ENCODE peak calls at places on chromosomes 5 and 9, in five cellular contexts. W is HepG2, P is HCT116, V is H1, Q is K562. L is an unnamed sample.

GRCh38 chr5:177403194-177403825 is 2.8 kb upstream of the PFN3 start:
- DNase-seq in W (no peak), P (no peak), V (no peak), Q (peak), L (no peak)

GRCh38 chr5:5629579-5629978 is 207.1 kb downstream of the ICE1 start:
- DNase-seq in W (no peak), P (no peak), V (no peak), Q (no peak), L (no peak)

GRCh38 chr5:981466-981865 is 27.1 kb upstream of the NKD2 start:
- DNase-seq in W (no peak), P (no peak), V (no peak), Q (no peak), L (no peak)

GRCh38 chr5:132090107-132090506 is 16.5 kb downstream of the CSF2 start:
- DNase-seq in W (no peak), P (peak), V (no peak), Q (no peak), L (no peak)

GRCh38 chr9:27339661-27340295 is 42.8 kb upstream of the EQTN start:
- DNase-seq in W (no peak), P (no peak), V (no peak), Q (no peak), L (no peak)

GRCh38 chr9:97502222-97502983 is 937 bp downstream of the TMOD1 start:
- DNase-seq in W (no peak), P (no peak), V (peak), Q (peak), L (no peak)

GRCh38 chr5:91142819-91143218 is 240.3 kb downstream of the ARRDC3 start:
- DNase-seq in W (no peak), P (no peak), V (no peak), Q (no peak), L (no peak)

GRCh38 chr9:134293576-134294227 is 32.6 kb upstream of the RXRA start:
- DNase-seq in W (no peak), P (no peak), V (no peak), Q (no peak), L (peak)

GRCh38 chr5:78610163-78610583 is 38.4 kb downstream of the LHFPL2 start:
- DNase-seq in W (no peak), P (no peak), V (no peak), Q (no peak), L (no peak)

GRCh38 chr9:1051286-1052118 is 1.3 kb downstream of the DMRT2 start:
- DNase-seq in W (no peak), P (no peak), V (no peak), Q (no peak), L (no peak)

GRCh38 chr9:114911167-114911821 is 19.1 kb downstream of the TNFSF8 start:
- DNase-seq in W (peak), P (no peak), V (no peak), Q (peak), L (no peak)

GRCh38 chr9:114552716-114553115 is 34.9 kb upstream of the ATP6V1G1 start:
- DNase-seq in W (no peak), P (no peak), V (no peak), Q (no peak), L (no peak)

GRCh38 chr5:103620851-103621547 is 58.4 kb upstream of the NUDT12 start:
- DNase-seq in W (no peak), P (no peak), V (no peak), Q (no peak), L (no peak)

GRCh38 chr5:19608434-19608833 is 379.6 kb downstream of the CDH18 start:
- DNase-seq in W (no peak), P (no peak), V (no peak), Q (no peak), L (peak)

GRCh38 chr9:90024419-90024818 is 419.6 kb downstream of the GADD45G start:
- DNase-seq in W (no peak), P (no peak), V (no peak), Q (no peak), L (no peak)

GRCh38 chr9:93091056-93091452 is 5.0 kb upstream of the CARD19 start:
- DNase-seq in W (no peak), P (no peak), V (no peak), Q (no peak), L (no peak)

GRCh38 chr9:92385474-92385873 is 18.9 kb downstream of the OGN start:
- DNase-seq in W (no peak), P (no peak), V (no peak), Q (no peak), L (no peak)

GRCh38 chr5:108727639-108728565 is 19.8 kb upstream of the FER start:
- DNase-seq in W (peak), P (peak), V (peak), Q (peak), L (no peak)

GRCh38 chr9:112569186-112569585 is 82.6 kb downstream of the KIAA1958 start:
- DNase-seq in W (no peak), P (no peak), V (no peak), Q (no peak), L (peak)

DNA sequence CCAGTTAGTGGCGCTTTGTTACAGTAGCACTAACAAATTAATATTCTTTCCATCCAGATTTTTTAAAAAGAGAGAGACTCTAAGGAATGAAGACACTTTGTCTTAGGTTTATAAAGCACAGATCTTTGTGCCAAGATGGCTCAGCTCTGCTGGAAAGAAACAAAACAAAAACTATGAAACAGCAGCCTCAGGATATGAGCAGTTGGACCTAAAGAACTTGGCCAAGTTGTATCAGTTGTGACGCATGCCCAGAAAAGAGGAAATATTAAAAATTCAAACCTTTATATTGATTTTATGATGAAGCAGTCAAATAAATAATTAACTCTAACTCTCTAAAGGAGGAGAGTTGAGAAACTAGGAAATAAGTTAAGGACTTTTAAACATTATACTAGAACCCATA is 427.2 kb downstream of the SPOCK1 start:
- DNase-seq in W (no peak), P (no peak), V (no peak), Q (no peak), L (no peak)
- TF ChIP-seq EZH2 in W (no peak), P (no peak), V (no peak), Q (no peak), L (no peak)

DNA sequence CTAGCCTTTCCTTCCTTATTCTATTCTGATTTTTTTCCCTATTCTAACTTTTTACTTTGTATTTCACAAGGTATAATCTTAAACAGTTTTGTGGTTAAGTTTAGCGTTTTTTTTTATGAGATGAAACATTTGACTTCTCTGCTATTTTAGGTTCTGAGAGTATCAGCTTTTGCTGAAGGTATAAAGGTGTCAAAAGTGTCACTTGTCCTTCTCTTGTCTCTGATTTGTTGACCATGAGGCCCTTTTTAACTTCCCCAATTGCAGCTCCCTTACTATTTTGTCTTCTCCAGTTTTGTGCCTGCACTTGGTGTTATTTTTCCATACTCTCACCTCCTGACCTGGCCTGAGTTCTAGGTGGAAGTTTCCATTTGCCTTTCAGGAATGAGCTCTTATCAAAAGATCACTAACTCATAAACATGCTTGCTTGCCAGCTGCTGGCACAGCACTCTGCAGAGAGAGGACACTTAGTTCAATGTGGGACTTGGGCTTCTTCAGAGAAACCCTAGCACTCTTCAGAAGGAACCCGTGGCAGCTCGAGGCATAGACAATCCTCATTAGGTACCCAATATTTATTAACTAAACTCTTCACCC is 106.6 kb downstream of the FRMD3 start:
- DNase-seq in W (peak), P (no peak), V (no peak), Q (no peak), L (no peak)
- TF ChIP-seq POLR2AphosphoS5 in W (no peak), P (no peak), V (no peak), Q (no peak), L (no peak)

GRCh38 chr5:95838001-95838520 is 15.5 kb upstream of the GLRX start:
- DNase-seq in W (no peak), P (no peak), V (no peak), Q (no peak), L (no peak)

GRCh38 chr5:95839658-95840057 is 17.1 kb upstream of the GLRX start:
- DNase-seq in W (peak), P (no peak), V (no peak), Q (no peak), L (no peak)

GRCh38 chr5:95837492-95837891 is 15.0 kb upstream of the GLRX start:
- DNase-seq in W (no peak), P (no peak), V (no peak), Q (no peak), L (no peak)

GRCh38 chr5:95836544-95836943 is 14.0 kb upstream of the GLRX start:
- DNase-seq in W (no peak), P (no peak), V (no peak), Q (no peak), L (no peak)

GRCh38 chr5:95838552-95838951 is 16.0 kb upstream of the GLRX start:
- DNase-seq in W (no peak), P (no peak), V (no peak), Q (no peak), L (no peak)
- H3K9ac ChIP-seq in W (no peak), P (no peak), V (no peak), Q (no peak), L (no peak)

GRCh38 chr5:112418412-112419049 is 546 bp downstream of the EPB41L4A start:
- DNase-seq in W (no peak), P (no peak), V (no peak), Q (no peak), L (no peak)

GRCh38 chr5:112420111-112420864 is 1.2 kb upstream of the EPB41L4A start:
- DNase-seq in W (peak), P (peak), V (peak), Q (peak), L (no peak)

GRCh38 chr5:112417931-112418358 is 1.1 kb downstream of the EPB41L4A start:
- DNase-seq in W (no peak), P (no peak), V (no peak), Q (no peak), L (no peak)

GRCh38 chr5:112419596-112420110 is 576 bp upstream of the EPB41L4A start:
- DNase-seq in W (no peak), P (peak), V (no peak), Q (peak), L (no peak)

GRCh38 chr5:112419050-112419595 is at the start of gene EPB41L4A:
- DNase-seq in W (no peak), P (no peak), V (no peak), Q (no peak), L (no peak)
- TF ChIP-seq EZH2 in W (no peak), P (no peak), V (peak), Q (no peak), L (no peak)

GRCh38 chr9:127777368-127777960 is 1.0 kb downstream of the SH2D3C start:
- DNase-seq in W (no peak), P (no peak), V (no peak), Q (no peak), L (no peak)

GRCh38 chr9:127779136-127779981 is 893 bp upstream of the SH2D3C start:
- DNase-seq in W (no peak), P (no peak), V (no peak), Q (no peak), L (no peak)

GRCh38 chr9:127780126-127780885 is 1.8 kb upstream of the SH2D3C start:
- DNase-seq in W (peak), P (no peak), V (no peak), Q (no peak), L (no peak)

GRCh38 chr9:127776919-127777280 is 1.6 kb downstream of the SH2D3C start:
- DNase-seq in W (no peak), P (no peak), V (no peak), Q (no peak), L (no peak)

DNA sequence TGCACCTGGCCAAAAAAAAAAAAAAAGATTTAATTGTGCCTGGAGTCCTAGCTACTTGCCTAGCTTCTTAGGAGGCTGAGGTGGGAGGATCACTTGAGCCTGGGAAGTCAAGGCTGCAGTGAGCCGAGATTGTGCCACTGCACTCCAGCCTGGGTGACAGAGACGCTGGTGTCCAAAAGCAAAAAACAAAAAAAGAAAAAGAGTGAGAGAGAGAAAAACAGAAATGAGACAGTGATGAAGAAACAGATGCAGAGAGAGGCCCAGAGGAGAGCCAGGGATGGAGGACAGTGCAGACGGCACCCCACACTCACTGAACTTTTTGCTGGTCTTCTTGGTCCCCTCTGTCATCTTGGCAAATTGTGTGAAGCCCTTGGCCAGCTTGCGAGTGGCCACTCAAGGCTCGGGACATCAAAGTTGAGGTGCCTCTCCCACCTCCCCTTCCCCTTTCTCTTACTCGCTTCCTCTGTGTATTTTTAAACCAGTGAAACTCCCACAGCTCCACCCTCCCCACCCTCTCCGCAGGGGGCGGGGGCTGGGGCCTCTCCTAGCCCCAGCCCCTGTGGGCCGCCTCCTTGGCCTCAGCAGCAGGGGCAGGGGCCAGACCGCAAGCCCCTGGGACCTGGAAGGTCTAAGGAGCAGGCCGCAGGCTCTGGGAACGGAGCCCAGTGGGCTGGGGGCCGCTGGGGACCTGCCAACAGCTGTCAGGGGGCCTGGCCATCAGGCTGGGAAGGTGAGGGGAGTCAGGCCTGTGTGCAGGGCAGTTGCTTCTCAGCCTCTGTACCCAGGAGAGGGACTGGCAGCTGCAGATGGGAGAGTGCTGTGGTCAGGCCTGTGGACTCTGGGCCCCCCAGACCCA is at the start of gene SH2D3C:
- DNase-seq in W (no peak), P (no peak), V (no peak), Q (peak), L (no peak)
- TF ChIP-seq POLR2AphosphoS5 in W (no peak), P (no peak), V (no peak), Q (no peak), L (no peak)

GRCh38 chr9:127714916-127715442 is 484 bp downstream of the PTRH1 start:
- DNase-seq in W (no peak), P (no peak), V (no peak), Q (no peak), L (no peak)
- H3K9ac ChIP-seq in W (peak), P (peak), V (peak), Q (peak), L (peak)

GRCh38 chr9:127424669-127424986 is 446 bp downstream of the ZNF79 start:
- DNase-seq in W (no peak), P (no peak), V (no peak), Q (no peak), L (no peak)

GRCh38 chr9:127423934-127424668 is at the start of gene ZNF79:
- DNase-seq in W (peak), P (peak), V (peak), Q (peak), L (peak)

GRCh38 chr9:127422133-127422782 is 1.9 kb upstream of the ZNF79 start:
- DNase-seq in W (no peak), P (no peak), V (no peak), Q (peak), L (no peak)

GRCh38 chr9:127422787-127423186 is 1.4 kb upstream of the ZNF79 start:
- DNase-seq in W (no peak), P (no peak), V (no peak), Q (no peak), L (no peak)

DNA sequence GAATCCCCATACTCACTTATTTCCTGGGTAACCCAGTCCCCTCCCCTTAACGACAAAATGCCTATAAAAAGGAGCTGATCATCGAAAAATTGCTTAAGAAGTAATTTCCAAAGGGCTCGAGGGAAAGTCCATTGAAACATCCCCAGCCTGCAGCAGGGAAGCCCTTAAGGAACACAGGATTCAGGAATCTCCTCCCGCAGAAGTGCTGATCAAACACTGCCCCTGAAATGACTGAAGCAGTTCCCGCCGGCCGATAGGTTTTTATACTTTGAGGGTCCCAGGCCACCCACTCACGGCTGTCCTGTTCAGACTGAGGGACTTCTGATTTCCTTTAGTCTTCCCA is 620 bp upstream of the ZNF79 start:
- DNase-seq in W (no peak), P (no peak), V (no peak), Q (no peak), L (no peak)
- TF ChIP-seq EZH2 in W (no peak), P (no peak), V (no peak), Q (no peak), L (no peak)